ENCODE peak calls at places on chromosomes 16 and 17, in four cellular contexts. D is brain microvascular endothelial cell, A is NB4, C is epithelial cell of proximal tubule. M is an unnamed sample.

GRCh38 chr17:41352597-41353366 is 2.2 kb upstream of the KRT33A start:
- DNase-seq in D (no peak), A (no peak), C (no peak), M (no peak)

GRCh38 chr17:9389116-9389515 is 186.5 kb downstream of the STX8 start:
- DNase-seq in A (no peak), D (peak), C (peak), M (peak)

GRCh38 chr17:79850571-79851460 is 11.6 kb upstream of the CBX4 start:
- DNase-seq in C (no peak), A (peak), D (peak), M (peak)

GRCh38 chr16:27595993-27596392 is 46.0 kb downstream of the KATNIP start:
- DNase-seq in A (no peak), D (no peak), C (no peak), M (no peak)

GRCh38 chr17:50882851-50883250 is 16.7 kb upstream of the TOB1 start:
- DNase-seq in A (no peak), D (peak), C (no peak), M (no peak)

GRCh38 chr16:1200014-1200627 is 24.9 kb downstream of the TPSG1 start:
- DNase-seq in D (no peak), C (no peak), A (no peak), M (no peak)

GRCh38 chr16:19753815-19754643 is 36.0 kb downstream of the IQCK start:
- DNase-seq in D (peak), C (no peak), A (no peak), M (peak)

GRCh38 chr17:10737168-10737622 is 7.4 kb upstream of the TMEM220 start:
- DNase-seq in C (peak), A (peak), D (peak), M (peak)

GRCh38 chr17:62098623-62099231 is 33.6 kb upstream of the MED13 start:
- DNase-seq in C (no peak), D (no peak), A (no peak), M (no peak)

GRCh38 chr17:68184816-68185436 is 62.9 kb upstream of the AMZ2 start:
- DNase-seq in A (no peak), C (no peak), D (no peak), M (no peak)

GRCh38 chr17:7019839-7020519 is 2.9 kb upstream of the BCL6B start:
- DNase-seq in A (no peak), D (no peak), C (no peak), M (peak)

GRCh38 chr16:76035689-76036088 is 241.5 kb upstream of the CNTNAP4 start:
- DNase-seq in C (no peak), A (peak), D (no peak), M (no peak)

GRCh38 chr17:57362797-57363556 is 106.7 kb downstream of the MSI2 start:
- DNase-seq in A (no peak), D (no peak), C (no peak), M (no peak)
- H3K4me3 ChIP-seq in A (no peak), D (no peak), C (no peak), M (no peak)

GRCh38 chr16:81500833-81501521 is 56.4 kb downstream of the CMIP start:
- DNase-seq in C (no peak), D (peak), A (peak), M (peak)
- H3K4me3 ChIP-seq in C (no peak), D (no peak), A (no peak), M (no peak)

GRCh38 chr16:4052801-4053662 is 63.2 kb downstream of the ADCY9 start:
- DNase-seq in A (peak), C (peak), D (peak), M (peak)

GRCh38 chr16:4052096-4052495 is 64.1 kb downstream of the ADCY9 start:
- DNase-seq in D (no peak), C (no peak), A (no peak), M (peak)

GRCh38 chr16:4055748-4056147 is 60.5 kb downstream of the ADCY9 start:
- DNase-seq in C (no peak), D (no peak), A (peak), M (no peak)

GRCh38 chr16:4051591-4051990 is 64.7 kb downstream of the ADCY9 start:
- DNase-seq in D (no peak), C (no peak), A (no peak), M (no peak)

GRCh38 chr16:4053663-4054479 is 62.4 kb downstream of the ADCY9 start:
- DNase-seq in D (peak), C (no peak), A (peak), M (peak)
- H3K4me3 ChIP-seq in D (no peak), C (no peak), A (peak), M (peak)

GRCh38 chr16:88731699-88732098 is 25.4 kb downstream of the CTU2 start:
- DNase-seq in D (no peak), A (no peak), C (no peak), M (no peak)
- H3K4me3 ChIP-seq in D (no peak), A (no peak), C (no peak), M (no peak)

GRCh38 chr16:67392301-67393059 is 818 bp downstream of the TPPP3 start:
- DNase-seq in C (no peak), A (no peak), D (no peak), M (no peak)
- H3K4me3 ChIP-seq in C (no peak), A (no peak), D (peak), M (no peak)

DNA sequence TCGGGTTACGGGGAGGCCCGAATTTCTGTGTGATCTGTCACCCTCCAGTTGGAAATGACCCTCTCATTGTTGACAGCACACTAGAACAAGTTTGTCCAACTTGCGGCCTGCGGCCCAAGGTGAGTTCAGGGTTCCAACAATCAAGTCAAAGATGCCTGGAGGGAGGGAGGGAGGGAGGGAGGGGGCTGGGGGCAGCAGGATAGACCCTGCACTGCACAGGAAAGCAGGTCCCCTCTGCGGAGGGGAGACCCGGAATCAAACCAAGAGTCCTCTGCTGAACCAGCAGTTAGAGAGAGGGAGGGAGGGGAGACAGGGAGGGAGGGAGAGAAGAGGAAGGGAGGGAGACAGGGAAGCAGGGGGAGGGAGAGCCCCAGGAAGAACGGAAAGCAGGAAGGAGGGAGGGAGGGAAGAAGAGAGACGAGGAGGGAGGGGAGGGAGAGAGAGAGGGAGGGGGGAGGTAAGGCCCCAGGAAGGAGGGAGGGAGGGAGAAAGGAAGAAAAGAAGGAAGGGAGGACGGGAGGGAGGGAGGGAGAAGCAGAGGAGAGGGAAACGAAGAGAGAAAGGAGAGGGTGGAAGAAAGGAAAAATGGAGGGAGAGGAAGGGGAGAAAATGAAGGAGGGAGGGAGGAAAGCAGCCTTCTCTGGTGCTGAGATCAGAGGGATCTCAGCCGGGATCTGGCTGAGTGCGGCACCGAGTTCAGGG is 96.7 kb upstream of the CDH5 start:
- DNase-seq in D (no peak), C (no peak), A (no peak), M (no peak)
- H3K4me3 ChIP-seq in D (peak), C (peak), A (no peak), M (peak)

DNA sequence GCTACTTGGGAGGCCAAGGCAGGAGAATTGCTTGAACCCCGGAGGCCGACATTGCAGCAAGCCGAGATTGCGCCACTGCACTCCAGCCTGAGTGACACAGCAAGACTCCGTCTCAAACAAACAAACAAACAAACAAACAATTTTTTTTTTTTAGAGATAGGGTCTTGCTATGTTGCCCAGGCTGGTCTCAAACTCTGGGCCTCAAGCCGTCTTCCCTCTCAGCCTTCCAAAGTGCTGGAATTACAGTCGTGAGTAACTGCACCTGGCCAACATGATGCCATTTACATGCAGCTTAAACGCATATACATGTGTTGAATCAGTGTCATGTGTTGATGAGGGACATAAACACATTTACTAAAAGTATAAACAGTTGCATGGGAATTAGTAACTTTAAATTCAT is 2.0 kb upstream of the SLFN5 start:
- DNase-seq in C (no peak), D (no peak), A (no peak), M (no peak)
- H3K4me3 ChIP-seq in C (no peak), D (no peak), A (no peak), M (no peak)

GRCh38 chr17:38567350-38567749 is 38.4 kb downstream of the SRCIN1 start:
- DNase-seq in C (no peak), A (no peak), D (no peak), M (no peak)
- H3K4me3 ChIP-seq in C (no peak), A (no peak), D (no peak), M (no peak)

DNA sequence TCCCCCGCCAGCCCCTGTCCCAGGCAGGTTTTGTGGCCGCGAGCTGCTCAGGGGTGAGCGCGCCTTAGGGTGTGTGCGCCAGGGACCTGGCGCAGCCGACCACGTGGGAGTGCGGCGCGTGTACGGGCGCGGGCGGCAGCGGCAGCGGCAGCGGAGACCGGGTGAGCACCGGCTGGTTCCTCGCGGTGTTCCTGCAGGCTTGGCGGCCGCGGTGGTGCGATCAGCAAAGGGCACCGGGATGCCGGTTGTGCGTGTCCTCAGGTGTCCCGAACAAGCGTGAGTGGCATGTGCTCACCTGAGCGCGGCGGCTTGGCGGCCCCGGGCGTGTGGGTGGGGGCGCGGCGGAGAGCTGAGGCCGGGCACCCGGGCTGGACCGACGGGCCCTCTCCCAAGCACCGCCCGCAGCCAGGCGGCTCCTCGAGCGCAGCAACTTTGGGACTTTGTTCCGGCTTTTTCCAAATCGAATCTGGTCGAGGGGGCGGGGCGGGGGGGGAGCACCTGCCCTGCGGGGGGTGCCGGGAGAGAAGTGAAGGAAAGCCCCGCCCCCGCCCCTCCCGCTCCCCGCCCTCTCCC is 331 bp upstream of the HSD11B2 start:
- DNase-seq in C (no peak), D (no peak), A (no peak), M (no peak)
- H3K4me3 ChIP-seq in C (peak), D (peak), A (no peak), M (peak)

DNA sequence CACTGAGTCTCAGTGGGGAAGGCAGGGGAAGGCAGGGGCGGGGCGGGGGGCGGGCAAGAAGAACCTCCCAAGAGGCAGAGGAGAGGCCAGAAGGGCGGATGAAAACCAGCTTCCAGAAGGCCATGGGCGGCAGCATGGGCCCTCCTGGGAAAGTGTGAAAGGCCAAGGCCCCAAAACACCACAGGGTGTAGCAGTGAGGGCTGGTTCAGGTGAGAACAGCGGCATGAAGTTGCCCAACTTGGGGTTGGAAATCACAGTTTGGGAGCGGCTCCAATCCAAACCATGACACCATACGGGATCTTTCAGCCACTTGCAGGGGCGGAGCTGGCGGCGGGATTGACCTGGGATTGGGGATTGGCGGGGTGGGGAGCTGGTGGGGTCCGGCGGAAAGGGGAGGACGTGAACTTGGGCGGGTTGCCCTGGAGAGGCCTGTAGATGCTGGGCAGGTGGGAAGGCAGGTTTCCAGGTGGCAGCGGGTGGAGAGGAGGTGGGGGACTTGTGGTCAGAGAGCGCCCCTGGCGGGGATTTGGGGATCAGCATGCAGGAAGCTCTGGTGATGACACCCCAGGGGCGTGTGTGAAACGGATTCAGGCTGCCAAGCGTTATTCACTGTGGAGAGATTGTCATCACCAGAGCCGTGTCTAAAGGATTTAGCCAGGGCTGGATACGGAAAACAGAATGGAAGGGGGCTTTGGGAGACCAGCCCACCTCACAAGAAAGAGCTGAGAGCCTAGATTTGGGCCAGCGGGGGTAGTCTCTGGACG is 80.9 kb downstream of the ARHGAP23 start:
- DNase-seq in A (peak), C (peak), D (peak), M (no peak)
- H3K4me3 ChIP-seq in A (no peak), C (no peak), D (peak), M (no peak)

M was measured in SJSA1.